ENCODE peak calls at places on chromosomes 6 and 20, in seven cellular contexts. One of them, this sample, is unnamed.

GRCh38 chr20:9028419-9028818 is 40.5 kb upstream of the PLCB4 start:
- DNase-seq in Peyer's patch: no peak
- DNase-seq in activated CD8-positive, alpha-beta T cell treated with anti-CD3 and anti-CD28 coated beads for 36 hours: no peak
- DNase-seq in endothelial cell: no peak
- DNase-seq in lower leg skin: no peak
- DNase-seq in IMR-90: peak
- DNase-seq in cardiac muscle cell: no peak
- DNase-seq in this sample: no peak

GRCh38 chr6:94041930-94042724 is 622.8 kb upstream of the EPHA7 start:
- DNase-seq in activated CD8-positive, alpha-beta T cell treated with anti-CD3 and anti-CD28 coated beads for 36 hours: no peak
- DNase-seq in endothelial cell: no peak
- DNase-seq in IMR-90: no peak
- DNase-seq in cardiac muscle cell: no peak
- DNase-seq in lower leg skin: no peak
- DNase-seq in Peyer's patch: no peak
- DNase-seq in this sample: no peak

GRCh38 chr6:137216106-137216505 is 3.1 kb downstream of the IFNGR1 start:
- DNase-seq in endothelial cell: no peak
- DNase-seq in lower leg skin: no peak
- DNase-seq in Peyer's patch: no peak
- DNase-seq in IMR-90: peak
- DNase-seq in activated CD8-positive, alpha-beta T cell treated with anti-CD3 and anti-CD28 coated beads for 36 hours: no peak
- DNase-seq in cardiac muscle cell: no peak
- DNase-seq in this sample: no peak

GRCh38 chr20:58091810-58092209 is 136.6 kb downstream of the ANKRD60 start:
- DNase-seq in Peyer's patch: no peak
- DNase-seq in lower leg skin: peak
- DNase-seq in cardiac muscle cell: no peak
- DNase-seq in IMR-90: no peak
- DNase-seq in endothelial cell: no peak
- DNase-seq in activated CD8-positive, alpha-beta T cell treated with anti-CD3 and anti-CD28 coated beads for 36 hours: no peak
- DNase-seq in this sample: no peak

GRCh38 chr20:31943052-31943471 is 8.8 kb downstream of the PDRG1 start:
- DNase-seq in cardiac muscle cell: no peak
- DNase-seq in activated CD8-positive, alpha-beta T cell treated with anti-CD3 and anti-CD28 coated beads for 36 hours: no peak
- DNase-seq in lower leg skin: no peak
- DNase-seq in Peyer's patch: no peak
- DNase-seq in endothelial cell: no peak
- DNase-seq in IMR-90: no peak
- DNase-seq in this sample: no peak

GRCh38 chr6:30508890-30509736 is 19.8 kb downstream of the HLA-E start:
- DNase-seq in cardiac muscle cell: no peak
- DNase-seq in activated CD8-positive, alpha-beta T cell treated with anti-CD3 and anti-CD28 coated beads for 36 hours: peak
- DNase-seq in endothelial cell: no peak
- DNase-seq in IMR-90: peak
- DNase-seq in Peyer's patch: no peak
- DNase-seq in lower leg skin: peak
- DNase-seq in this sample: no peak

GRCh38 chr6:89400050-89400449 is 12.0 kb downstream of the RRAGD start:
- DNase-seq in activated CD8-positive, alpha-beta T cell treated with anti-CD3 and anti-CD28 coated beads for 36 hours: no peak
- DNase-seq in cardiac muscle cell: no peak
- DNase-seq in Peyer's patch: no peak
- DNase-seq in endothelial cell: no peak
- DNase-seq in IMR-90: no peak
- DNase-seq in lower leg skin: no peak
- DNase-seq in this sample: no peak

GRCh38 chr6:119273287-119273686 is 76.3 kb downstream of the MAN1A1 start:
- DNase-seq in Peyer's patch: no peak
- DNase-seq in lower leg skin: no peak
- DNase-seq in endothelial cell: no peak
- DNase-seq in IMR-90: no peak
- DNase-seq in activated CD8-positive, alpha-beta T cell treated with anti-CD3 and anti-CD28 coated beads for 36 hours: no peak
- DNase-seq in cardiac muscle cell: no peak
- DNase-seq in this sample: no peak

GRCh38 chr6:156949376-156949775 is 172.2 kb downstream of the ARID1B start:
- DNase-seq in endothelial cell: no peak
- DNase-seq in cardiac muscle cell: no peak
- DNase-seq in Peyer's patch: no peak
- DNase-seq in activated CD8-positive, alpha-beta T cell treated with anti-CD3 and anti-CD28 coated beads for 36 hours: no peak
- DNase-seq in lower leg skin: no peak
- DNase-seq in IMR-90: peak
- DNase-seq in this sample: no peak

GRCh38 chr6:142566628-142567396 is 265.0 kb downstream of the ADGRG6 start:
- DNase-seq in Peyer's patch: peak
- DNase-seq in endothelial cell: peak
- DNase-seq in activated CD8-positive, alpha-beta T cell treated with anti-CD3 and anti-CD28 coated beads for 36 hours: peak
- DNase-seq in IMR-90: peak
- DNase-seq in lower leg skin: no peak
- DNase-seq in cardiac muscle cell: peak
- DNase-seq in this sample: no peak

GRCh38 chr6:95690328-95690727 is 113.0 kb downstream of the MANEA start:
- DNase-seq in Peyer's patch: no peak
- DNase-seq in endothelial cell: no peak
- DNase-seq in lower leg skin: no peak
- DNase-seq in activated CD8-positive, alpha-beta T cell treated with anti-CD3 and anti-CD28 coated beads for 36 hours: no peak
- DNase-seq in IMR-90: no peak
- DNase-seq in cardiac muscle cell: no peak
- DNase-seq in this sample: no peak

GRCh38 chr20:22617160-22617559 is 32.8 kb upstream of the FOXA2 start:
- DNase-seq in lower leg skin: no peak
- DNase-seq in cardiac muscle cell: peak
- DNase-seq in endothelial cell: no peak
- DNase-seq in Peyer's patch: no peak
- DNase-seq in activated CD8-positive, alpha-beta T cell treated with anti-CD3 and anti-CD28 coated beads for 36 hours: no peak
- DNase-seq in IMR-90: no peak
- DNase-seq in this sample: no peak

GRCh38 chr6:21610376-21610775 is 16.8 kb downstream of the SOX4 start:
- DNase-seq in cardiac muscle cell: no peak
- DNase-seq in IMR-90: no peak
- DNase-seq in activated CD8-positive, alpha-beta T cell treated with anti-CD3 and anti-CD28 coated beads for 36 hours: no peak
- DNase-seq in Peyer's patch: no peak
- DNase-seq in endothelial cell: no peak
- DNase-seq in lower leg skin: no peak
- DNase-seq in this sample: no peak

GRCh38 chr20:34891166-34892062 is 15.0 kb downstream of the ACSS2 start:
- DNase-seq in cardiac muscle cell: no peak
- DNase-seq in Peyer's patch: no peak
- DNase-seq in IMR-90: peak
- DNase-seq in activated CD8-positive, alpha-beta T cell treated with anti-CD3 and anti-CD28 coated beads for 36 hours: peak
- DNase-seq in lower leg skin: no peak
- DNase-seq in endothelial cell: no peak
- DNase-seq in this sample: no peak

GRCh38 chr20:54167909-54168872 is 5.6 kb downstream of the CYP24A1 start:
- DNase-seq in cardiac muscle cell: no peak
- DNase-seq in lower leg skin: no peak
- DNase-seq in Peyer's patch: no peak
- DNase-seq in activated CD8-positive, alpha-beta T cell treated with anti-CD3 and anti-CD28 coated beads for 36 hours: no peak
- DNase-seq in endothelial cell: no peak
- DNase-seq in IMR-90: peak
- DNase-seq in this sample: no peak

GRCh38 chr6:53956068-53956711 is 155.1 kb upstream of the MLIP start:
- DNase-seq in Peyer's patch: no peak
- DNase-seq in activated CD8-positive, alpha-beta T cell treated with anti-CD3 and anti-CD28 coated beads for 36 hours: peak
- DNase-seq in endothelial cell: peak
- DNase-seq in cardiac muscle cell: peak
- DNase-seq in IMR-90: peak
- DNase-seq in lower leg skin: peak
- DNase-seq in this sample: no peak

GRCh38 chr20:51029963-51030930 is 7.3 kb upstream of the KCNG1 start:
- DNase-seq in IMR-90: no peak
- DNase-seq in cardiac muscle cell: peak
- DNase-seq in lower leg skin: no peak
- DNase-seq in Peyer's patch: no peak
- DNase-seq in endothelial cell: no peak
- DNase-seq in activated CD8-positive, alpha-beta T cell treated with anti-CD3 and anti-CD28 coated beads for 36 hours: no peak
- DNase-seq in this sample: no peak

GRCh38 chr20:2314759-2315439 is 19.1 kb downstream of the TGM3 start:
- DNase-seq in cardiac muscle cell: no peak
- DNase-seq in endothelial cell: no peak
- DNase-seq in Peyer's patch: no peak
- DNase-seq in activated CD8-positive, alpha-beta T cell treated with anti-CD3 and anti-CD28 coated beads for 36 hours: no peak
- DNase-seq in lower leg skin: no peak
- DNase-seq in IMR-90: peak
- DNase-seq in this sample: no peak

GRCh38 chr6:121780325-121781313 is 345.2 kb downstream of the GJA1 start:
- DNase-seq in Peyer's patch: no peak
- DNase-seq in cardiac muscle cell: no peak
- DNase-seq in lower leg skin: peak
- DNase-seq in IMR-90: peak
- DNase-seq in endothelial cell: no peak
- DNase-seq in activated CD8-positive, alpha-beta T cell treated with anti-CD3 and anti-CD28 coated beads for 36 hours: no peak
- DNase-seq in this sample: no peak

GRCh38 chr6:48074368-48074767 is 36.6 kb downstream of the PTCHD4 start:
- DNase-seq in IMR-90: no peak
- DNase-seq in Peyer's patch: no peak
- DNase-seq in activated CD8-positive, alpha-beta T cell treated with anti-CD3 and anti-CD28 coated beads for 36 hours: no peak
- DNase-seq in lower leg skin: no peak
- DNase-seq in endothelial cell: no peak
- DNase-seq in cardiac muscle cell: no peak
- DNase-seq in this sample: no peak

GRCh38 chr6:169795196-169795595 is 43.8 kb downstream of the ERMARD start:
- DNase-seq in cardiac muscle cell: no peak
- DNase-seq in endothelial cell: no peak
- DNase-seq in IMR-90: no peak
- DNase-seq in activated CD8-positive, alpha-beta T cell treated with anti-CD3 and anti-CD28 coated beads for 36 hours: no peak
- DNase-seq in lower leg skin: no peak
- DNase-seq in Peyer's patch: no peak
- DNase-seq in this sample: peak

GRCh38 chr6:170140129-170140528 is 150.7 kb downstream of the DLL1 start:
- DNase-seq in activated CD8-positive, alpha-beta T cell treated with anti-CD3 and anti-CD28 coated beads for 36 hours: no peak
- DNase-seq in lower leg skin: peak
- DNase-seq in Peyer's patch: no peak
- DNase-seq in cardiac muscle cell: no peak
- DNase-seq in endothelial cell: no peak
- DNase-seq in IMR-90: no peak
- DNase-seq in this sample: no peak

GRCh38 chr20:56359212-56360132 is 698 bp downstream of the FAM210B start:
- DNase-seq in endothelial cell: peak
- DNase-seq in lower leg skin: peak
- DNase-seq in Peyer's patch: peak
- DNase-seq in activated CD8-positive, alpha-beta T cell treated with anti-CD3 and anti-CD28 coated beads for 36 hours: peak
- DNase-seq in IMR-90: peak
- DNase-seq in cardiac muscle cell: peak
- DNase-seq in this sample: no peak
- TF ChIP-seq CTCF in endothelial cell: no peak
- TF ChIP-seq CTCF in lower leg skin: no peak
- TF ChIP-seq CTCF in Peyer's patch: no peak
- TF ChIP-seq CTCF in activated CD8-positive, alpha-beta T cell treated with anti-CD3 and anti-CD28 coated beads for 36 hours: no peak
- TF ChIP-seq CTCF in IMR-90: no peak
- TF ChIP-seq CTCF in cardiac muscle cell: no peak
- TF ChIP-seq CTCF in this sample: no peak

GRCh38 chr6:4774296-4774695 is 1.9 kb upstream of the CDYL start:
- DNase-seq in endothelial cell: no peak
- DNase-seq in activated CD8-positive, alpha-beta T cell treated with anti-CD3 and anti-CD28 coated beads for 36 hours: no peak
- DNase-seq in cardiac muscle cell: no peak
- DNase-seq in IMR-90: no peak
- DNase-seq in lower leg skin: no peak
- DNase-seq in Peyer's patch: no peak
- DNase-seq in this sample: no peak

GRCh38 chr6:4776967-4777925 is 1.0 kb downstream of the CDYL start:
- DNase-seq in Peyer's patch: peak
- DNase-seq in cardiac muscle cell: peak
- DNase-seq in activated CD8-positive, alpha-beta T cell treated with anti-CD3 and anti-CD28 coated beads for 36 hours: peak
- DNase-seq in endothelial cell: no peak
- DNase-seq in IMR-90: peak
- DNase-seq in lower leg skin: no peak
- DNase-seq in this sample: no peak

GRCh38 chr6:4776493-4776966 is 326 bp downstream of the CDYL start:
- DNase-seq in endothelial cell: peak
- DNase-seq in activated CD8-positive, alpha-beta T cell treated with anti-CD3 and anti-CD28 coated beads for 36 hours: peak
- DNase-seq in IMR-90: no peak
- DNase-seq in lower leg skin: peak
- DNase-seq in Peyer's patch: peak
- DNase-seq in cardiac muscle cell: peak
- DNase-seq in this sample: no peak

GRCh38 chr6:4774715-4775590 is 1.3 kb upstream of the CDYL start:
- DNase-seq in activated CD8-positive, alpha-beta T cell treated with anti-CD3 and anti-CD28 coated beads for 36 hours: peak
- DNase-seq in endothelial cell: peak
- DNase-seq in Peyer's patch: peak
- DNase-seq in IMR-90: no peak
- DNase-seq in cardiac muscle cell: peak
- DNase-seq in lower leg skin: peak
- DNase-seq in this sample: no peak

DNA sequence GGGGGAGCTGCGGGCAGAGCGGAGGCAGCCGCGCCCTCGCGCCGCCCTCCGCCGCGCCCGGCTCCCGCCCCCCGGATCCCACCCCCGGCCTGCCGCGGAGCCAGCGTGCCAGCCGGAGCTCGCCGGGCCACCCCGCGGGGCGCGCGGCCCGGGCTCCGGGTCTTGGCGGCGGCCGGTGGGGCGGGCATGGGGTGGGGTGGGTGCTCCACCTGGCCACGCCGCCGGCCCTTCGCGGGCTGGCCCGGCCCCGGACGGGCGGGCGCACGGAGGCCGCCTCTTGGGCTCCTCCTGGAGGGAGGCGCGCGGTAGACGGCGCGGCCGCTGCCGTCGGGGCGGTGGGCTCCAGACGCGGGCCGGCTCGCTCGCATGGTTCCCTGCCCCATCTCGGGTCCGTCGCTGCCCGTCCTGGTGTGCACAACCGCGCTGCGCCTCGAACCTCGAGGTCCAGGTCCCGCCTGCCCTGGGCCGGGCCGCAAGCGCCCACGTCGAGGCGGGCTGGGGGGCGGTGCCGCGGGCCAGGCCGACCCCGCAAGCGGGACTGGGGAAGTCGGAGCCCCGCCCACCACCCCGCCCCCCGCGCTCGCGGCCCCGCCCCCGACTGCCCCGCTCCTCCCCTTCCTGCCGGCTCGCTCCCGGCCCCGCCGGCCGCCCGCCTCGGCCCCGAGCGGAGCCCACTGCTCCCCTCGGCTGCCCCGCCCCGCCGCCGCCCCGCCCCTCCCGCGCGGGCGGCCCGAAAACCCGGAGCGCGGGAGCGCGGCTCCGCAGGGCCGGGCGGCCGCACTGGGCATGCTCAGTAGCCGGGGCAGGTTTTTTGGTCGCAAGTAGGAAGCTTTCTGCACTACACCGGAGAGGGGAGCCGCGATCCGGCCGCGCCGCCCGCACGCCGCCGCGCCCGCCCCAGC is at the start of gene CDYL:
- DNase-seq in activated CD8-positive, alpha-beta T cell treated with anti-CD3 and anti-CD28 coated beads for 36 hours: peak
- DNase-seq in IMR-90: peak
- DNase-seq in lower leg skin: peak
- DNase-seq in cardiac muscle cell: peak
- DNase-seq in endothelial cell: peak
- DNase-seq in Peyer's patch: peak
- DNase-seq in this sample: peak
- TF ChIP-seq CTCF in activated CD8-positive, alpha-beta T cell treated with anti-CD3 and anti-CD28 coated beads for 36 hours: no peak
- TF ChIP-seq CTCF in IMR-90: peak
- TF ChIP-seq CTCF in lower leg skin: no peak
- TF ChIP-seq CTCF in cardiac muscle cell: no peak
- TF ChIP-seq CTCF in endothelial cell: peak
- TF ChIP-seq CTCF in Peyer's patch: no peak
- TF ChIP-seq CTCF in this sample: peak

GRCh38 chr20:19628570-19629134 is 129.4 kb upstream of the RIN2 start:
- DNase-seq in IMR-90: peak
- DNase-seq in lower leg skin: no peak
- DNase-seq in Peyer's patch: peak
- DNase-seq in activated CD8-positive, alpha-beta T cell treated with anti-CD3 and anti-CD28 coated beads for 36 hours: peak
- DNase-seq in cardiac muscle cell: peak
- DNase-seq in endothelial cell: peak
- DNase-seq in this sample: no peak
- TF ChIP-seq CTCF in IMR-90: peak
- TF ChIP-seq CTCF in lower leg skin: no peak
- TF ChIP-seq CTCF in Peyer's patch: no peak
- TF ChIP-seq CTCF in activated CD8-positive, alpha-beta T cell treated with anti-CD3 and anti-CD28 coated beads for 36 hours: peak
- TF ChIP-seq CTCF in cardiac muscle cell: peak
- TF ChIP-seq CTCF in endothelial cell: peak
- TF ChIP-seq CTCF in this sample: peak

GRCh38 chr6:36809933-36810844 is 29.1 kb downstream of the CPNE5 start:
- DNase-seq in IMR-90: no peak
- DNase-seq in activated CD8-positive, alpha-beta T cell treated with anti-CD3 and anti-CD28 coated beads for 36 hours: no peak
- DNase-seq in Peyer's patch: no peak
- DNase-seq in endothelial cell: no peak
- DNase-seq in lower leg skin: no peak
- DNase-seq in cardiac muscle cell: peak
- DNase-seq in this sample: no peak
- TF ChIP-seq CTCF in IMR-90: no peak
- TF ChIP-seq CTCF in activated CD8-positive, alpha-beta T cell treated with anti-CD3 and anti-CD28 coated beads for 36 hours: no peak
- TF ChIP-seq CTCF in Peyer's patch: no peak
- TF ChIP-seq CTCF in endothelial cell: no peak
- TF ChIP-seq CTCF in lower leg skin: no peak
- TF ChIP-seq CTCF in cardiac muscle cell: peak
- TF ChIP-seq CTCF in this sample: no peak

This sample was measured in type B pancreatic cell.